ENCODE peak calls at places on chromosomes 3 and 15, in ten cellular contexts. One of them, this sample, is unnamed.
A peak's percentile ranks its signal among the peaks of the same experiment; 100 is the strongest.

GRCh38 chr3:136251511-136251910 is 1.4 kb downstream of the PCCB start:
- DNase-seq in endodermal cell: no peak
- DNase-seq in sigmoid colon: no peak
- DNase-seq in NT2/D1: no peak
- DNase-seq in GM23338: no peak
- DNase-seq in adrenal gland: no peak
- DNase-seq in right atrium auricular region: no peak
- DNase-seq in heart left ventricle: no peak
- DNase-seq in BE2C: no peak
- DNase-seq in HCT116: no peak
- DNase-seq in this sample: no peak

GRCh38 chr3:194996746-194997145 is 274.2 kb downstream of the XXYLT1 start:
- DNase-seq in GM23338: no peak
- DNase-seq in endodermal cell: peak; percentile 20
- DNase-seq in BE2C: no peak
- DNase-seq in adrenal gland: no peak
- DNase-seq in heart left ventricle: no peak
- DNase-seq in right atrium auricular region: no peak
- DNase-seq in sigmoid colon: no peak
- DNase-seq in HCT116: no peak
- DNase-seq in NT2/D1: no peak
- DNase-seq in this sample: no peak

GRCh38 chr15:76335129-76335850 is 1.3 kb upstream of the ISL2 start:
- DNase-seq in GM23338: peak; percentile 80
- DNase-seq in HCT116: no peak
- DNase-seq in sigmoid colon: peak; percentile 68
- DNase-seq in NT2/D1: no peak
- DNase-seq in BE2C: peak; percentile 25
- DNase-seq in heart left ventricle: no peak
- DNase-seq in adrenal gland: no peak
- DNase-seq in endodermal cell: peak; percentile 83
- DNase-seq in right atrium auricular region: no peak
- DNase-seq in this sample: no peak

GRCh38 chr3:174614046-174614445 is 245.1 kb upstream of the NAALADL2 start:
- DNase-seq in adrenal gland: no peak
- DNase-seq in endodermal cell: no peak
- DNase-seq in HCT116: no peak
- DNase-seq in heart left ventricle: no peak
- DNase-seq in BE2C: peak; percentile 10
- DNase-seq in NT2/D1: no peak
- DNase-seq in GM23338: no peak
- DNase-seq in right atrium auricular region: no peak
- DNase-seq in sigmoid colon: no peak
- DNase-seq in this sample: no peak

GRCh38 chr15:73941044-73941443 is 14.8 kb downstream of the LOXL1 start:
- DNase-seq in endodermal cell: no peak
- DNase-seq in GM23338: no peak
- DNase-seq in HCT116: no peak
- DNase-seq in right atrium auricular region: peak; percentile 72
- DNase-seq in sigmoid colon: no peak
- DNase-seq in NT2/D1: no peak
- DNase-seq in BE2C: no peak
- DNase-seq in adrenal gland: no peak
- DNase-seq in heart left ventricle: no peak
- DNase-seq in this sample: no peak

GRCh38 chr3:134666885-134667284 is 16.1 kb upstream of the KY start:
- DNase-seq in HCT116: no peak
- DNase-seq in BE2C: no peak
- DNase-seq in sigmoid colon: no peak
- DNase-seq in adrenal gland: no peak
- DNase-seq in NT2/D1: no peak
- DNase-seq in heart left ventricle: no peak
- DNase-seq in right atrium auricular region: no peak
- DNase-seq in GM23338: no peak
- DNase-seq in endodermal cell: no peak
- DNase-seq in this sample: no peak

GRCh38 chr3:10093678-10094077 is 14.4 kb downstream of the FANCD2OS start:
- DNase-seq in right atrium auricular region: no peak
- DNase-seq in sigmoid colon: no peak
- DNase-seq in heart left ventricle: no peak
- DNase-seq in adrenal gland: no peak
- DNase-seq in HCT116: no peak
- DNase-seq in NT2/D1: no peak
- DNase-seq in BE2C: no peak
- DNase-seq in endodermal cell: no peak
- DNase-seq in GM23338: no peak
- DNase-seq in this sample: no peak

GRCh38 chr3:161851941-161852566 is 355.4 kb downstream of the OTOL1 start:
- DNase-seq in BE2C: peak; percentile 69
- DNase-seq in GM23338: peak; percentile 72
- DNase-seq in adrenal gland: peak; percentile 33
- DNase-seq in right atrium auricular region: no peak
- DNase-seq in endodermal cell: peak; percentile 93
- DNase-seq in sigmoid colon: peak; percentile 42
- DNase-seq in NT2/D1: peak; percentile 40
- DNase-seq in HCT116: peak; percentile 46
- DNase-seq in heart left ventricle: no peak
- DNase-seq in this sample: peak; percentile 5

GRCh38 chr3:170714562-170715535 is 129.0 kb upstream of the SLC7A14 start:
- DNase-seq in GM23338: no peak
- DNase-seq in NT2/D1: no peak
- DNase-seq in adrenal gland: no peak
- DNase-seq in endodermal cell: no peak
- DNase-seq in BE2C: no peak
- DNase-seq in right atrium auricular region: no peak
- DNase-seq in sigmoid colon: no peak
- DNase-seq in HCT116: no peak
- DNase-seq in heart left ventricle: no peak
- DNase-seq in this sample: no peak

DNA sequence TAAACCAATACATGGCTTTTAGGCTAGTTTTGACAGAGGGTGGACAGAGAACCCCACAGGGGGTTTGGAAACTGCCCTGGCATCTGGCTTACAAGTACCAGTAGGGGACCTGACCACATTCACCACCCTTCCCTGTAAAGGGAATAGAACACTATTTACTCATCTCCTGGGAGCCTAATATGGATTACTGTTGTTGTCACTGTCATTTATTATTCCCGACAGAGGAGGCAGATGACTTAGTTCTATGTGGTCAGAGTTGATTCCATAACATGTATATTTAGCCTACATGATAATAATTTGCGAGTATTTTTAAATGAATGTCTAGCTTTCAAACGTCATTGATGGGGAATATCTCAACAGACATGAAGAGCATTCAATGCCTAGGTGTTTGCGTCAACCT is 15.9 kb downstream of the ZBTB38 start:
- DNase-seq in GM23338: no peak
- DNase-seq in heart left ventricle: no peak
- DNase-seq in sigmoid colon: no peak
- DNase-seq in endodermal cell: no peak
- DNase-seq in BE2C: no peak
- DNase-seq in NT2/D1: no peak
- DNase-seq in right atrium auricular region: no peak
- DNase-seq in HCT116: no peak
- DNase-seq in adrenal gland: no peak
- DNase-seq in this sample: no peak
- H3K4me1 ChIP-seq in GM23338: peaks cover 36% of the 10 kb centered on the region
- H3K4me1 ChIP-seq in heart left ventricle: peaks cover 5% of the 10 kb centered on the region
- H3K4me1 ChIP-seq in sigmoid colon: no peaks in the 10 kb centered on the region
- H3K4me1 ChIP-seq in endodermal cell: no peaks in the 10 kb centered on the region
- H3K4me1 ChIP-seq in BE2C: peaks cover 15% of the 10 kb centered on the region
- H3K4me1 ChIP-seq in NT2/D1: no peaks in the 10 kb centered on the region
- H3K4me1 ChIP-seq in right atrium auricular region: no peaks in the 10 kb centered on the region
- H3K4me1 ChIP-seq in HCT116: no peaks in the 10 kb centered on the region
- H3K4me1 ChIP-seq in adrenal gland: peaks cover 9% of the 10 kb centered on the region
- H3K4me1 ChIP-seq in this sample: no peaks in the 10 kb centered on the region

GRCh38 chr3:53161820-53162671 is 1.0 kb downstream of the PRKCD start:
- DNase-seq in adrenal gland: no peak
- DNase-seq in NT2/D1: no peak
- DNase-seq in HCT116: no peak
- DNase-seq in GM23338: peak; percentile 78
- DNase-seq in right atrium auricular region: no peak
- DNase-seq in BE2C: no peak
- DNase-seq in sigmoid colon: no peak
- DNase-seq in heart left ventricle: peak; percentile 46
- DNase-seq in endodermal cell: peak; percentile 80
- DNase-seq in this sample: peak; percentile 23
- H3K4me1 ChIP-seq in adrenal gland: peaks cover 49% of the 10 kb centered on the region
- H3K4me1 ChIP-seq in NT2/D1: peaks cover 23% of the 10 kb centered on the region
- H3K4me1 ChIP-seq in HCT116: peaks cover 30% of the 10 kb centered on the region
- H3K4me1 ChIP-seq in GM23338: peaks cover 26% of the 10 kb centered on the region
- H3K4me1 ChIP-seq in right atrium auricular region: peaks cover 62% of the 10 kb centered on the region
- H3K4me1 ChIP-seq in BE2C: no peaks in the 10 kb centered on the region
- H3K4me1 ChIP-seq in sigmoid colon: peaks cover 25% of the 10 kb centered on the region
- H3K4me1 ChIP-seq in heart left ventricle: peaks cover 22% of the 10 kb centered on the region
- H3K4me1 ChIP-seq in endodermal cell: peaks cover 12% of the 10 kb centered on the region
- H3K4me1 ChIP-seq in this sample: peaks cover 9% of the 10 kb centered on the region

GRCh38 chr3:5017953-5018531 is 38.8 kb downstream of the BHLHE40 start:
- DNase-seq in NT2/D1: no peak
- DNase-seq in adrenal gland: peak; percentile 41
- DNase-seq in heart left ventricle: peak; percentile 61
- DNase-seq in GM23338: no peak
- DNase-seq in sigmoid colon: peak; percentile 83
- DNase-seq in endodermal cell: peak; percentile 76
- DNase-seq in HCT116: no peak
- DNase-seq in BE2C: no peak
- DNase-seq in right atrium auricular region: peak; percentile 92
- DNase-seq in this sample: no peak

GRCh38 chr3:5021571-5022092 is 42.4 kb downstream of the BHLHE40 start:
- DNase-seq in BE2C: no peak
- DNase-seq in NT2/D1: no peak
- DNase-seq in sigmoid colon: no peak
- DNase-seq in GM23338: no peak
- DNase-seq in adrenal gland: peak; percentile 56
- DNase-seq in right atrium auricular region: no peak
- DNase-seq in HCT116: peak; percentile 80
- DNase-seq in heart left ventricle: no peak
- DNase-seq in endodermal cell: no peak
- DNase-seq in this sample: no peak

GRCh38 chr3:5021116-5021515 is 41.9 kb downstream of the BHLHE40 start:
- DNase-seq in sigmoid colon: no peak
- DNase-seq in NT2/D1: no peak
- DNase-seq in adrenal gland: no peak
- DNase-seq in BE2C: no peak
- DNase-seq in right atrium auricular region: no peak
- DNase-seq in endodermal cell: no peak
- DNase-seq in HCT116: no peak
- DNase-seq in GM23338: no peak
- DNase-seq in heart left ventricle: no peak
- DNase-seq in this sample: no peak

GRCh38 chr3:5020262-5020722 is 41.1 kb downstream of the BHLHE40 start:
- DNase-seq in GM23338: no peak
- DNase-seq in HCT116: no peak
- DNase-seq in right atrium auricular region: no peak
- DNase-seq in adrenal gland: no peak
- DNase-seq in BE2C: no peak
- DNase-seq in endodermal cell: peak; percentile 36
- DNase-seq in NT2/D1: no peak
- DNase-seq in sigmoid colon: no peak
- DNase-seq in heart left ventricle: no peak
- DNase-seq in this sample: no peak

DNA sequence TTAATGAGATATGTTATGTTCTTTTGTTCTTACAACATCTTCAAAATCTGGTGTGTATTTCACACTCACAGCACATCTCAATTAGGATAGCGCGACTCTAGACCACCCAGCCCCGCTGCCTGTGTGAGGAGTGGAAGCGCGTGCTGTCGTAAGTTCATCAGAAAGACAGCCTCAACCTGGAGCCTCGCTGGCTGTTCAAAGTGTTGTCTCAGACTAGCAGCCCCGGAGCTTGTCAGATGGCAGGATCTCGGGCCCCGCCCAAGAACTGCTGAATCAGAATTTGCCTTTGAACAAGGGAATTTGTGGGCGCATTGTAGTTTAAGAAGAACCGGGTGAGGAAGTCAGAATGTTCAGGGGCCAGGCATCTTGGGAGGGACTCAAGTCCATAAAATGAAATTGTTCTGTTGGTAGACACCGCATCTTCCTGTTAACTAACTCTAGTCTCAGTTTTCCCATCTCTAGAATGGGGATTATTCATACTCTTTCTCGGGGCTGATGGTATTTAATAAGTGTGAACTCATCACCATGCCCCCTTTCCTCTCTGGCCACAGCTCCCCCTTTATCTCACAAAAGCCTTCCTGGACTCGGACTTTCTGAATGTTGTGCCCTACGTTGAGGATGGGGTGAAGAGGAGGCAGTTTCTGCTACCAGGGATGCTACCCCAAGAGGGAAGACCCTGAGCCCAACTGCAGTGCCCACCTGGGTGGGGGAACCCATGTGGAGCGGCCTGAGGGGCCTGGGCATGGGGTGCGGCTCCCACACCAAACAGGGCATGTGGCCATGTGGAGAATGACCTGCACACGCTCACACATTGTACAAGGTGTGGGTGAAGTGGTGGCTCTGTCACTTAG is 40.4 kb downstream of the BHLHE40 start:
- DNase-seq in endodermal cell: peak; percentile 35
- DNase-seq in HCT116: no peak
- DNase-seq in GM23338: no peak
- DNase-seq in right atrium auricular region: no peak
- DNase-seq in BE2C: no peak
- DNase-seq in NT2/D1: no peak
- DNase-seq in heart left ventricle: no peak
- DNase-seq in adrenal gland: no peak
- DNase-seq in sigmoid colon: no peak
- DNase-seq in this sample: peak; percentile 71
- H3K4me1 ChIP-seq in endodermal cell: peaks cover 12% of the 10 kb centered on the region
- H3K4me1 ChIP-seq in HCT116: peaks cover 70% of the 10 kb centered on the region
- H3K4me1 ChIP-seq in GM23338: no peaks in the 10 kb centered on the region
- H3K4me1 ChIP-seq in right atrium auricular region: peaks cover 31% of the 10 kb centered on the region
- H3K4me1 ChIP-seq in BE2C: no peaks in the 10 kb centered on the region
- H3K4me1 ChIP-seq in NT2/D1: no peaks in the 10 kb centered on the region
- H3K4me1 ChIP-seq in heart left ventricle: peaks cover 32% of the 10 kb centered on the region
- H3K4me1 ChIP-seq in adrenal gland: no peaks in the 10 kb centered on the region
- H3K4me1 ChIP-seq in sigmoid colon: peaks cover 8% of the 10 kb centered on the region
- H3K4me1 ChIP-seq in this sample: peaks cover 17% of the 10 kb centered on the region

DNA sequence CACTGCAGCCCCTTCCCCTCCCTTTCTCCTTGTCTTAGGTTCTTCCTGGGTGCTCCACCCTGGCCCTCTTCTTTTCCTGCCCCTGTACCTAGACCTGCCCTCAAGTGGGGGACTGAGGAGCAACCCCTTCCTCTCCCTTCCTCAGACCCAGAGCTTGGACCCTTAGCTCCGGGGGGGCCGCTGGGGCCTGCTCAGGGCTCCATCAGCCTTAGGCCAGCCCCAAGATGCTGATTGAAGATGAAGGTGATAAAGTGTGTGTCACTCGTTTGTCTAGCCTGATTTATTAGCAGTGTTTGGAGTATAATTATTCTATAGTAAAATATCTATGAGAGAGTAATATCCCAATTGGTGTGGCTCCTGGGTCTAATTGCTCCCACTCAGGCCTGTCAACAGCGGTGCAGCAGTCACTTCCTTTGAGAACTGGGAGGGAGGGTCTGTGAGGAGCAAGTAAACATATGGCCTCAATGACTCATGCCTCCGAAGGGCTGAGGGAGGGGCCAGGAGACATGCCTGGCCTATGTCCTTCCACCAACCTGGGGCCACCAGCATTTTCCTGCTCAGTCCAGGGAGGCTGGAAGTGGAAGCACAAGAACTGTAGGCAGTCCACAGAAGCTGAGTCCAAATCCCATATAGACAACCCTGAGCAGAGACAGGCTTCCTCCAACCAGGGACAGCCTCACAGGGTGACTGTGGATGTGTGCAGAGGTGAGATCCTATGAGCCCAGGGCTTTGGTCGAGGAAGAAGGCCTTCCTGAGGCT is 123.2 kb downstream of the DNAJB8 start:
- DNase-seq in GM23338: no peak
- DNase-seq in right atrium auricular region: no peak
- DNase-seq in heart left ventricle: no peak
- DNase-seq in BE2C: peak; percentile 83
- DNase-seq in NT2/D1: peak; percentile 48
- DNase-seq in HCT116: no peak
- DNase-seq in sigmoid colon: peak; percentile 40
- DNase-seq in adrenal gland: no peak
- DNase-seq in endodermal cell: peak; percentile 83
- DNase-seq in this sample: no peak
- H3K4me1 ChIP-seq in GM23338: peaks cover 3% of the 10 kb centered on the region
- H3K4me1 ChIP-seq in right atrium auricular region: peaks cover 11% of the 10 kb centered on the region
- H3K4me1 ChIP-seq in heart left ventricle: peaks cover 3% of the 10 kb centered on the region
- H3K4me1 ChIP-seq in BE2C: peaks cover 58% of the 10 kb centered on the region
- H3K4me1 ChIP-seq in NT2/D1: peaks cover 12% of the 10 kb centered on the region
- H3K4me1 ChIP-seq in HCT116: peaks cover 6% of the 10 kb centered on the region
- H3K4me1 ChIP-seq in sigmoid colon: no peaks in the 10 kb centered on the region
- H3K4me1 ChIP-seq in adrenal gland: no peaks in the 10 kb centered on the region
- H3K4me1 ChIP-seq in endodermal cell: no peaks in the 10 kb centered on the region
- H3K4me1 ChIP-seq in this sample: no peaks in the 10 kb centered on the region

This sample was measured in naive thymus-derived CD4-positive, alpha-beta T cell.